ENCODE peak calls at places on chromosomes 12 and 14, in nine cellular contexts. T is SK-N-SH, Z is esophagus muscularis mucosa, S is transverse colon, C is Panc1, I is suprapubic skin, K is K562, N is HepG2, G is spleen. R is an unnamed sample.

GRCh38 chr14:63204407-63205280 is at the start of gene RHOJ:
- DNase-seq in C (no peak), T (no peak), S (peak; percentile 11), Z (no peak), N (no peak), I (no peak), G (peak; percentile 66), K (no peak), R (peak; percentile 66)

GRCh38 chr14:101313268-101313667 is 248.0 kb upstream of the DIO3 start:
- DNase-seq in C (no peak), T (no peak), K (no peak), G (no peak), S (no peak), N (peak; percentile 15), Z (peak; percentile 80), I (no peak), R (no peak)

GRCh38 chr12:55728185-55728931 is 451 bp downstream of the CD63 start:
- DNase-seq in T (peak; percentile 82), S (peak; percentile 81), Z (no peak), G (peak; percentile 92), C (no peak), N (no peak), K (peak; percentile 74), I (peak; percentile 89), R (peak; percentile 94)

GRCh38 chr12:120394483-120395367 is 25.8 kb upstream of the MSI1 start:
- DNase-seq in Z (no peak), S (peak; percentile 70), K (no peak), I (no peak), T (no peak), G (no peak), N (no peak), C (no peak), R (no peak)

GRCh38 chr14:32762886-32763285 is 175.8 kb upstream of the NPAS3 start:
- DNase-seq in N (no peak), Z (no peak), K (no peak), G (no peak), C (no peak), I (no peak), T (no peak), S (no peak), R (no peak)

GRCh38 chr14:101179691-101180211 is 276.2 kb upstream of the RTL1 start:
- DNase-seq in I (no peak), K (no peak), G (peak; percentile 31), N (no peak), S (no peak), Z (peak; percentile 90), C (no peak), T (no peak), R (no peak)

GRCh38 chr12:93572712-93573551 is 457 bp downstream of the SOCS2 start:
- DNase-seq in I (peak; percentile 69), T (peak; percentile 32), N (no peak), Z (no peak), C (no peak), K (peak; percentile 23), G (peak; percentile 84), S (peak; percentile 41), R (peak; percentile 72)

GRCh38 chr14:99287269-99287942 is 15.4 kb upstream of the BCL11B start:
- DNase-seq in S (no peak), T (no peak), G (no peak), N (no peak), I (no peak), C (no peak), Z (no peak), K (no peak), R (no peak)

GRCh38 chr14:77107228-77107627 is 9.2 kb downstream of the CIPC start:
- DNase-seq in I (no peak), K (no peak), S (no peak), Z (no peak), C (no peak), G (no peak), T (no peak), N (no peak), R (no peak)

GRCh38 chr12:114812858-114813761 is 129.1 kb upstream of the TBX3 start:
- DNase-seq in C (peak; percentile 7), S (no peak), K (no peak), I (no peak), T (no peak), N (peak; percentile 75), Z (no peak), G (no peak), R (no peak)

GRCh38 chr14:66038214-66038977 is 447.8 kb upstream of the CCDC196 start:
- DNase-seq in C (no peak), K (no peak), G (no peak), Z (no peak), S (peak; percentile 11), I (no peak), T (no peak), N (peak; percentile 3), R (peak; percentile 62)

GRCh38 chr12:6696690-6697583 is 3.7 kb downstream of the PIANP start:
- DNase-seq in Z (no peak), G (peak; percentile 76), S (no peak), I (no peak), C (no peak), T (no peak), K (no peak), N (no peak), R (no peak)

GRCh38 chr14:81234268-81234667 is 13.5 kb upstream of the GTF2A1 start:
- DNase-seq in K (no peak), N (peak; percentile 12), S (no peak), T (peak; percentile 44), I (no peak), Z (no peak), C (no peak), G (no peak), R (no peak)

GRCh38 chr12:113310489-113310888 is 24.4 kb downstream of the SLC8B1 start:
- DNase-seq in Z (no peak), T (no peak), K (no peak), C (no peak), I (no peak), N (peak; percentile 15), S (no peak), G (no peak), R (no peak)

GRCh38 chr12:75571651-75572050 is 60.2 kb upstream of the KRR1 start:
- DNase-seq in N (no peak), G (no peak), I (no peak), Z (no peak), S (no peak), T (no peak), K (no peak), C (no peak), R (no peak)

GRCh38 chr14:64973826-64974225 is 1.7 kb upstream of the RAB15 start:
- DNase-seq in C (no peak), Z (no peak), N (no peak), I (peak; percentile 17), S (no peak), K (no peak), G (no peak), T (no peak), R (no peak)

DNA sequence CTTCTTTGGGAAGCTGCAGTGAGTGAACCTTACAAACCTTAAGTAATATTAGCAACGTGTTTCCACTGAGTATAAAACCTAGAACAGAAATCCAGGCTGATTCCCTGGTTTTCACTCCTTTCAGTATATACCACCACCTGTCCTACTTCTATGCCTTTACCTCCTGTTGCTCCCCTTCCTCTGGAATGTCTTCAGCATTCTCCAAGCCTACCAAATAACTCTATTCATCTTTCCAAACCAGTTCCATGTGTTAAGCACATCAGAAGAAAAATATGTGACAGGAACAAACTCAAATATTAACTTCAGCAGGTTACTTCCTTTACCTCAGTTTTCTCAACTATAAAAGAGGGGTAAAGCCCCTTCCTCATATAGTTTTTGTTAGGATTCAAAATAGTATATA is 39.8 kb downstream of the LIMA1 start:
- DNase-seq in C (no peak), Z (no peak), G (no peak), K (no peak), I (no peak), N (no peak), S (no peak), T (no peak), R (no peak)
- H3K4me3 ChIP-seq in C (no peak overlapping the region), Z (no peak overlapping the region), G (no peak overlapping the region), K (no peak overlapping the region), I (no peak overlapping the region), N (no peak overlapping the region), S (no peak overlapping the region), T (no peak overlapping the region), R (no peak overlapping the region)

GRCh38 chr14:24959791-24960331 is 90.1 kb downstream of the STXBP6 start:
- DNase-seq in N (peak; percentile 90), S (peak; percentile 21), K (no peak), T (no peak), I (no peak), G (no peak), Z (no peak), C (no peak), R (no peak)
- TF ChIP-seq POLR2AphosphoS5 in N (no peak), S (peak; percentile 42), K (no peak), T (no peak), I (no peak), G (no peak), Z (peak; percentile 70), C (no peak), R (peak; percentile 68)

DNA sequence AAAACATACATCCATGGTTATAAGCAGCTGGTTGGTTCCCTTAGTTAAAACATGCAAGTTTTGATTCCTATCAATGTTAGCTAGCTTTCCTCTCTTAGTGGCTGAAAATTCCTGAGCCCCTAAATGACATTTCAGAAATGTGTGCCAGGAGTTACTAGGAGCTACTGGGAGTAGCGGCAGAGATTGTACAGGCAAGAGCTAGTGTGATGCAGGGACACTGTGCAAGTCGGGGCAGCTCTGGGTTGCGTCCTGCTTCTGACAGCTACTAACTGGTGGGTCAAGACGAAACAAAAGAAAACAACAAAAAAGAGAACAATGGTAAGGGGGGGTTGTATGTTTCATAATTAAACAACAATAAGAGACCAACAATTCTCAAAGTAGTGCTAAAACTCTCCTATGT is 35.4 kb downstream of the LRIG3 start:
- DNase-seq in Z (no peak), N (no peak), S (no peak), I (no peak), C (no peak), T (no peak), G (no peak), K (no peak), R (no peak)
- H3K36me3 ChIP-seq in Z (peaks cover 74% of the 10 kb centered on the region), N (peaks cover 5% of the 10 kb centered on the region), S (peaks cover 33% of the 10 kb centered on the region), I (peaks cover 86% of the 10 kb centered on the region), C (peaks cover 15% of the 10 kb centered on the region), T (no peaks in the 10 kb centered on the region), G (peaks cover 6% of the 10 kb centered on the region), K (no peaks in the 10 kb centered on the region), R (peaks cover 5% of the 10 kb centered on the region)

DNA sequence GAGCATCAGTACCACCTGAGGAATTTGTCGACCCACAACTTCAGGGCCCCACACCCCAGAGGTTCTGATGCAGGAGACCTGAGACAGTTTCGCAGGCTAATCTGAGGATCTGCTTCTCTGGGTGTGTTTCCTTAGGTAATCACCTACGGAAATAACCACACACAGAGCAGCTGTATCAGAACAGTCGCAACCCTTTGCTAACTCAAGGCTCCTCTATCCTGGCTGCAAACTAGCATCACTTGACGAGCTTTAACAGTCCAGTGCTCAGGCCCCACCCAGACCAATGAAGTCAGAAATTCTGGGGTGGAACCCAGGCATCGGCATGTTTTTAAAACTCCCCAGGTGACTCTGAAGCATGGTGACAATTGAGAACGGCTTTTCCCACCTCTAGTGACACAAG is 20.7 kb downstream of the SLC7A7 start:
- DNase-seq in N (no peak), C (no peak), K (no peak), I (no peak), S (peak; percentile 30), G (no peak), T (no peak), Z (no peak), R (no peak)
- H3K4me3 ChIP-seq in N (no peak overlapping the region), C (no peak overlapping the region), K (no peak overlapping the region), I (no peak overlapping the region), S (no peak overlapping the region), G (no peak overlapping the region), T (no peak overlapping the region), Z (no peak overlapping the region), R (no peak overlapping the region)

R was measured in sigmoid colon.